ENCODE peak calls at places on chromosomes 5 and 9, in four cellular contexts. D, J, Z and E are unnamed samples.

GRCh38 chr5:137613554-137614265 is 114.6 kb upstream of the SPOCK1 start:
- DNase-seq in J (no peak), D (no peak), Z (no peak), E (no peak)

GRCh38 chr5:148474025-148474511 is 90.3 kb downstream of the FBXO38 start:
- DNase-seq in J (no peak), D (no peak), Z (no peak), E (peak; percentile 25)

GRCh38 chr9:128706045-128706444 is 3.7 kb downstream of the PKN3 start:
- DNase-seq in J (no peak), D (no peak), Z (no peak), E (no peak)

GRCh38 chr5:172678902-172679301 is 37.8 kb downstream of the NEURL1B start:
- DNase-seq in Z (no peak), D (no peak), J (no peak), E (no peak)

GRCh38 chr5:160352308-160352707 is 18.1 kb downstream of the C1QTNF2 start:
- DNase-seq in D (no peak), Z (no peak), J (no peak), E (no peak)

GRCh38 chr5:54171645-54172384 is 138.6 kb downstream of the ARL15 start:
- DNase-seq in D (no peak), J (no peak), Z (no peak), E (no peak)

GRCh38 chr5:95892784-95893354 is 68.8 kb downstream of the ELL2 start:
- DNase-seq in Z (no peak), D (peak; percentile 48), J (peak; percentile 49), E (peak; percentile 34)

GRCh38 chr9:131733601-131734061 is 6.2 kb downstream of the RAPGEF1 start:
- DNase-seq in J (peak; percentile 88), Z (no peak), D (no peak), E (peak; percentile 55)

GRCh38 chr5:74679968-74680367 is 5.1 kb upstream of the HEXB start:
- DNase-seq in J (no peak), Z (no peak), D (no peak), E (no peak)

GRCh38 chr5:178471666-178472065 is 118.5 kb downstream of the COL23A1 start:
- DNase-seq in J (no peak), Z (no peak), D (no peak), E (no peak)

GRCh38 chr5:164475339-164475977 is 970.0 kb downstream of the MAT2B start:
- DNase-seq in J (peak; percentile 9), D (peak; percentile 10), Z (no peak), E (no peak)

GRCh38 chr5:69493235-69493925 is 790 bp downstream of the OCLN start:
- DNase-seq in J (peak; percentile 51), D (no peak), Z (no peak), E (no peak)

GRCh38 chr5:133219296-133219695 is 167.5 kb downstream of the HSPA4 start:
- DNase-seq in Z (no peak), D (no peak), J (no peak), E (no peak)

GRCh38 chr9:127783111-127783621 is 2.7 kb upstream of the CDK9 start:
- DNase-seq in Z (peak; percentile 73), D (no peak), J (no peak), E (no peak)

GRCh38 chr9:68685213-68685612 is 19.8 kb upstream of the PIP5K1B start:
- DNase-seq in D (peak; percentile 82), J (no peak), Z (no peak), E (no peak)

GRCh38 chr9:68694125-68694524 is 10.9 kb upstream of the PIP5K1B start:
- DNase-seq in J (no peak), D (no peak), Z (no peak), E (no peak)

GRCh38 chr9:68692519-68692918 is 12.5 kb upstream of the PIP5K1B start:
- DNase-seq in Z (no peak), D (no peak), J (no peak), E (no peak)

GRCh38 chr9:68685770-68686169 is 19.3 kb upstream of the PIP5K1B start:
- DNase-seq in D (peak; percentile 53), Z (no peak), J (peak; percentile 39), E (peak; percentile 67)

GRCh38 chr9:68690088-68690487 is 15.0 kb upstream of the PIP5K1B start:
- DNase-seq in J (no peak), D (no peak), Z (no peak), E (no peak)
- TF ChIP-seq POLR2AphosphoS2 in J (no peak), D (no peak), Z (no peak), E (no peak)

DNA sequence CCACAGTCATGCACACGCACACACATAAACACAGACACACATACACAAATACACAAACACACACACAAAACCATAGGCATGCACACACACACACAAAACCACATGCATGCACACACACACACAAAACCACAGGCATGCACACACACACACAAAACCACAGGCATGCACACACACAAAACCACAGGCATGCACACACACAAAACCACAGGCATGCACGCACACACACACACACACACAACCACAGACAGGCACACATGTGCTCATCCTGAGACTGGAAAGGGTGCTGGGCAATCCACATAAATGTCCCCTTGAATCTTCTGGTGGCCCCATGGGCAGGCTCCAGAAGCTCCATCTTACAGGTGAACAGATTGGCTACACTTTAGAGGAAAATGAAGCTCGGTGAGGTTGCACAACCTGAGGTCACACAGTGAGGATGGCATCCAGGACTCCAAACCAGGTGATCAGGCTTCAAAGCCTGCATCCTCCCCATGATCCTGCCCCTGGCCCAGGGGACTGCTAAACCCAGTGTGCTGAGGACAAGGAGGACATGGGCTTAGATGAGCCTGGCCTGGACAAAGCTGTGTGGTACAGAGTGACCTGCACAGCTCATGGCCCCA is 144.8 kb downstream of the GADD45G start:
- DNase-seq in J (no peak), D (no peak), Z (no peak), E (no peak)
- TF ChIP-seq POLR2AphosphoS2 in J (no peak), D (no peak), Z (no peak), E (no peak)

GRCh38 chr5:124806857-124807196 is 60.4 kb upstream of the ZNF608 start:
- DNase-seq in Z (no peak), D (no peak), J (no peak), E (no peak)

GRCh38 chr5:124808842-124809268 is 62.4 kb upstream of the ZNF608 start:
- DNase-seq in J (no peak), D (no peak), Z (no peak), E (peak; percentile 51)

GRCh38 chr5:124810420-124810819 is 64.0 kb upstream of the ZNF608 start:
- DNase-seq in J (no peak), D (no peak), Z (no peak), E (no peak)

GRCh38 chr5:124803617-124804331 is 57.3 kb upstream of the ZNF608 start:
- DNase-seq in J (no peak), Z (no peak), D (no peak), E (peak; percentile 37)

GRCh38 chr5:124806026-124806856 is 59.8 kb upstream of the ZNF608 start:
- DNase-seq in Z (no peak), D (peak; percentile 73), J (peak; percentile 25), E (peak; percentile 21)
- TF ChIP-seq POLR2AphosphoS2 in Z (no peak), D (no peak), J (no peak), E (no peak)

DNA sequence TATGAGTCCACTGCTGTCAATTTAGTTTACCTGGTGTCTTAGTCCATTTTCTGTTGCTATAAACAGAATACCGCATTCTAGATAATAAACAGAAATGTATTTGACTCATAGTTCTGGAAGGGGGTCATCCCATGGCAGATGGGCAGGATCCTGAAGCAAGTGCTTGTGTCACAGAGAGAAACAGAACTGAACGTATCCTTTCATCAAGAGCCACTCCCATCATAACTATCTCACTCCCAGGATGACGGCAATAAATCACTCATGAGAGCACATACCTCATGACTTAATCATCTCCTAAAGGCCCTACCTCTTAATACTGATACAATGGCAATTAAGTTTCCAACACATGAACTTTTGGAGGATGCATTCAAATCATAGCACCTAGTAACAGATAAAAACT is 142.9 kb downstream of the CAMK4 start:
- DNase-seq in Z (no peak), J (peak; percentile 47), D (no peak), E (no peak)
- TF ChIP-seq POLR2AphosphoS2 in Z (no peak), J (no peak), D (no peak), E (no peak)

GRCh38 chr9:14317667-14318255 is 3.8 kb upstream of the NFIB start:
- DNase-seq in J (no peak), Z (no peak), D (no peak), E (no peak)
- TF ChIP-seq POLR2AphosphoS2 in J (no peak), Z (no peak), D (no peak), E (no peak)

DNA sequence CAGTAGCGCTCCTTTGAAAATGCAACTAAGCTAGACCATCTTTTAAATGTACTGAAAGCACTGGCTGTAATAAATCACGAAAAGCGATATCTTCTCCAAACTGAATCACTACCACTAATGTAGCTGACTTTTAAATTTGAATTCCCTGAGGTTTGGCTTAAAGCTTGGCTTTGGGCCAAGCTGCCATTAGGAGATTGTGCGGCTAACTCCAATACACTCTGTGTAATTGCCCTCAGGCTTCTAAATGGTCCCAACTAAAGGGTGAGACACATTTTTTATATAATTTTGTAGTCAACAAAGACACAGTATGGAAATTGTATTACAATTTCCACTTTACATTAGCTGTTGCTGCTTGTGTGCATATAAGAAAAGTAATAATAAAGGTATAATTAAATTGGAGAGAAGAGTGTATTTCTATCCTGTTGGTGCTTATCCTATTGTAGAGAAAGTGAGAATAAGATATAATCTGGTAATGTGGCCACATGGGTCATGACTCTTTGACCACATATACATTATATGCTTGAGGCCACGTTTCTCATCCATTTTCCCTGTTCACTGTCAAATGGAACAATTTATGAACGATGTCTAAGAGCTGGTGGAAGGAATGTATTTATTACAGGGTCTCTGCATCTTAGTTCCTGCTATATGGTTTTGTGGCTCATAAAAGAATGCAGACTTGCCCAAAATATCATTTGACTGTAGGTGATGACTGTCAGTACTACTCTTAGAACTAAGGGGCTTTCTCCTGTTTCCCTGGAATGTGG is 118.7 kb upstream of the TAF11L2 start:
- DNase-seq in D (no peak), Z (no peak), J (no peak), E (no peak)
- TF ChIP-seq POLR2AphosphoS2 in D (no peak), Z (no peak), J (no peak), E (no peak)

GRCh38 chr5:68285857-68286611 is 70.5 kb downstream of the PIK3R1 start:
- DNase-seq in J (peak; percentile 61), Z (no peak), D (peak; percentile 40), E (peak; percentile 22)
- TF ChIP-seq POLR2AphosphoS2 in J (no peak), Z (no peak), D (no peak), E (no peak)

DNA sequence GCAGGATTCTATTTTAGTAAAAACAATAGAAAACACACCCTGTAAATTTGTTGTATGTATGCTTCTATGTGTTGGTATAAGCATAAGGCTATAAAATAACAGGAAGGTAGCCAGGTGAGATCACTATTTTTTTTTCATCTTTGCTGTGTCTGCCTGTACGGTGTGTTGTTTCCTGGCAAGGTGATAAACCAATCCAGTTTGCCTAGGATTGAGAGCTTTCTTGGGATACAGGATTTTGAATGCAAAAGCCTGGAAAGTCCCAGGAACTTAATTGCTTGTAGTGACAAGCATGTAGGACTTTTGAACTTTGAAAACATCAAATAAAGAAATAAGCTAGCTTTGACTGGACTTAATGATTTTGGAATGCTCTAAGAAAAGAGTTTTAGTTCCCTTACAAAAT is 83.3 kb upstream of the RORB start:
- DNase-seq in Z (no peak), J (no peak), D (no peak), E (no peak)
- TF ChIP-seq POLR2AphosphoS2 in Z (no peak), J (no peak), D (no peak), E (no peak)

DNA sequence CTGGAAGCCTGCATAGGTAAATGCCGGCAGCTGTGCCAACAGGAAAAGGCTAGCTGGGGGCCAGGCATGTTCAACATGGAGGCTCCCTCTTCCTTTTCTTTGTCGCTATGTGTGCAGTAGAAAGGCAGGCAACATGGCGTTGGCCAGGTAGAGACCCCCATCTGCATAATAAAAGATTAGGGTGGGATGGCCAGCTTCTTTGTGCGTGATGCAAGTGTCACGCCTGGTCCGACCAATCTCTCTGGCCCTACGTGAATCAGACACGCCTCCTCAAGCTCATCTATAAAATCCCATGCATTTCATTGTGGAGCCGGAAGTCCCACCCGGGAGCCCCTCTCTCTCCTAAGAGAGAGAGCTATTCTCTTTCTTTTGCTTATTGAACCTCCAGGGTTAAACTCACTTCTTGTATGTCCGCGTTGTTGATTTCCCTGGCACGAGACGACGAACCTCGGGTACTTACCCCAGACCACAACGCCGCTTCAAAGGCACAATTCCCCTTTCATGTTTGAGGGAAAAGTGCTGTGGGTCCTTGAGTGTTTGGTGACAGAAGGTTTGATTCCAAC is 25.0 kb upstream of the C5orf47 start:
- DNase-seq in J (peak; percentile 75), Z (no peak), D (no peak), E (no peak)
- TF ChIP-seq POLR2AphosphoS2 in J (no peak), Z (no peak), D (no peak), E (no peak)